ENCODE peak calls at places on chromosomes 4 and X, in four cellular contexts. Y is endothelial cell; P is GM10248; F is CD8-positive, alpha-beta T cell. X is an unnamed sample.

GRCh38 chr4:89823416-89823815 is 13.5 kb downstream of the SNCA start:
- DNase-seq in P (no peak), F (no peak), Y (no peak), X (no peak)

GRCh38 chrX:67338262-67338661 is 205.6 kb upstream of the AR start:
- DNase-seq in F (no peak), P (no peak), Y (no peak), X (no peak)

GRCh38 chr4:133759428-133759827 is 442.2 kb downstream of the PABPC4L start:
- DNase-seq in Y (no peak), F (no peak), P (no peak), X (no peak)

GRCh38 chrX:131762802-131763234 is 218.9 kb downstream of the OR13H1 start:
- DNase-seq in F (no peak), Y (peak; percentile 3), P (peak; percentile 23), X (no peak)

GRCh38 chrX:55709735-55710134 is 7.8 kb upstream of the RRAGB start:
- DNase-seq in P (no peak), F (no peak), Y (no peak), X (no peak)

GRCh38 chr4:16140520-16141249 is 56.9 kb upstream of the PROM1 start:
- DNase-seq in F (no peak), Y (no peak), P (no peak), X (no peak)

GRCh38 chrX:85114776-85115175 is 111.1 kb downstream of the APOOL start:
- DNase-seq in F (no peak), Y (no peak), P (no peak), X (no peak)

GRCh38 chr4:80446664-80447063 is 111.1 kb downstream of the CFAP299 start:
- DNase-seq in P (no peak), Y (no peak), F (no peak), X (no peak)

GRCh38 chrX:71105638-71106037 is 902 bp downstream of the CXorf65 start:
- DNase-seq in Y (no peak), F (no peak), P (no peak), X (no peak)

GRCh38 chr4:101806914-101807313 is 16.4 kb downstream of the BANK1 start:
- DNase-seq in P (peak; percentile 53), Y (no peak), F (no peak), X (no peak)

GRCh38 chr4:138671106-138671505 is 344.5 kb upstream of the NOCT start:
- DNase-seq in P (no peak), F (no peak), Y (no peak), X (no peak)

GRCh38 chr4:123889376-123889945 is 492.9 kb downstream of the SPRY1 start:
- DNase-seq in P (no peak), F (no peak), Y (no peak), X (no peak)

GRCh38 chr4:48058620-48059530 is 42.3 kb downstream of the NIPAL1 start:
- DNase-seq in Y (no peak), P (no peak), F (no peak), X (no peak)

GRCh38 chr4:29326004-29326403 is 1394.2 kb upstream of the PCDH7 start:
- DNase-seq in P (no peak), F (no peak), Y (no peak), X (no peak)

GRCh38 chr4:25307596-25307995 is 5.0 kb upstream of the ZCCHC4 start:
- DNase-seq in F (no peak), P (no peak), Y (no peak), X (no peak)

GRCh38 chr4:101711590-101712255 is 78.8 kb upstream of the BANK1 start:
- DNase-seq in P (no peak), Y (no peak), F (no peak), X (no peak)

GRCh38 chr4:168440442-168441264 is 39.6 kb downstream of the DDX60L start:
- DNase-seq in P (peak; percentile 24), F (no peak), Y (no peak), X (no peak)

GRCh38 chr4:53313510-53313909 is 52.4 kb downstream of the SCFD2 start:
- DNase-seq in P (no peak), F (no peak), Y (peak; percentile 5), X (peak; percentile 11)

GRCh38 chr4:14695411-14695810 is 306.9 kb upstream of the CPEB2 start:
- DNase-seq in Y (no peak), F (no peak), P (no peak), X (no peak)

GRCh38 chr4:118279328-118279727 is 73.5 kb downstream of the PRSS12 start:
- DNase-seq in P (no peak), Y (no peak), F (no peak), X (no peak)

GRCh38 chr4:187380181-187380581 is 615.4 kb upstream of the ZFP42 start:
- DNase-seq in P (no peak), F (no peak), Y (peak; percentile 43), X (no peak)

GRCh38 chrX:31580227-31580626 is 508.4 kb upstream of the FTHL17 start:
- DNase-seq in P (no peak), Y (no peak), F (no peak), X (no peak)

GRCh38 chr4:88533088-88533790 is 9.7 kb upstream of the PYURF start:
- DNase-seq in F (no peak), P (no peak), Y (no peak), X (no peak)

DNA sequence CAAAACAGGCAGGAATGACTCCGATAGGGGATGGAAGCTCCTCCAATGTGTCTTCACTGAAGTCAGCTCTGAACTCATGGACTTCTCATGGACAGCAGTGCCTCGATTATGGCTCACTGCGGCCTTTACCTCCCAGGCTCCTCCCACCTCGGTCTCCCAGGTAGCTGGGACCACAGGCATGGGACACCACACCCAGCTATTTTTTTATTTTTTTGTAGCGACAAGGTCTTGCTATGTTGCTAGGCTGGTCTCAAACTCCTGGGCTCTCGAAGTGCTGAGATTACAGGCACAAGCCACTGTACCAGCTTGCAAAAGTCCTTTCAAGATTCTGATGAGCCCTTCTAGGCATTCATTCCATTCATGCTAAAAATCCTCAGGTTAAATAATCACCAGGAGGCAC is 181.5 kb downstream of the NSUN7 start:
- DNase-seq in Y (no peak), P (no peak), F (no peak), X (no peak)
- TF ChIP-seq CTCF in Y (no peak), P (no peak), F (no peak), X (no peak)

DNA sequence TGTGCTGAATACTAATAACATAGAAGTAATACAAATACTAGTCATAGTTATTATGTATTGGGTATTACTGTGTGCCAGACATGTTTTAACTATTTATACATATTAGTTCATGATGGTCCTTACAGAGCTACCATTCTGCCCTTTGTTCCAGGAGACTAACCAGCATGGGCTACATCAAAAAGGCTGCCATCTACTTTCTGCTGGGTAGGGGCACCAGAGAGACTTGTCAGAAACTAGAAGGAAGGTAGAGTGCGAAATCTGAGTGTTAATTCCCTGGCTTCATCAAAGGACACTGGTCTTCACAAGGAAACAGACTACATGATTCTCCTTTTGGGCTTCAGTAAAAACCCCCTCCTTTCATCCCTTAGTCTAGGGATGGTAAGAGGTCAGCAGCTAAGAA is 347.8 kb downstream of the GBA3 start:
- DNase-seq in F (no peak), Y (no peak), P (no peak), X (no peak)
- TF ChIP-seq CTCF in F (no peak), Y (no peak), P (no peak), X (no peak)

GRCh38 chrX:149493567-149494562 is 11.2 kb downstream of the IDS start:
- DNase-seq in Y (no peak), P (no peak), F (no peak), X (no peak)
- TF ChIP-seq CTCF in Y (no peak), P (no peak), F (no peak), X (no peak)

GRCh38 chrX:51420610-51421009 is 75.8 kb downstream of the NUDT11 start:
- DNase-seq in Y (peak; percentile 35), P (no peak), F (no peak), X (peak; percentile 28)
- TF ChIP-seq CTCF in Y (peak; percentile 62), P (peak; percentile 31), F (peak; percentile 20), X (peak; percentile 77)

GRCh38 chr4:164197556-164197955 is 556.4 kb upstream of the SMIM31 start:
- DNase-seq in F (no peak), Y (no peak), P (no peak), X (no peak)

GRCh38 chr4:164207460-164207859 is 546.5 kb upstream of the SMIM31 start:
- DNase-seq in Y (no peak), F (no peak), P (no peak), X (no peak)

GRCh38 chr4:164204434-164204833 is 549.5 kb upstream of the SMIM31 start:
- DNase-seq in P (no peak), F (no peak), Y (no peak), X (no peak)

GRCh38 chr4:164203476-164203875 is 550.5 kb upstream of the SMIM31 start:
- DNase-seq in P (no peak), F (no peak), Y (no peak), X (no peak)
- TF ChIP-seq CTCF in P (no peak), F (no peak), Y (no peak), X (no peak)

GRCh38 chrX:153635788-153636668 is 11.0 kb upstream of the DUSP9 start:
- DNase-seq in P (peak; percentile 26), Y (peak; percentile 55), F (no peak), X (no peak)
- TF ChIP-seq CTCF in P (peak; percentile 28), Y (no peak), F (no peak), X (peak; percentile 42)

GRCh38 chrX:87299563-87300160 is 217.9 kb upstream of the KLHL4 start:
- DNase-seq in Y (no peak), F (no peak), P (peak; percentile 1), X (no peak)
- TF ChIP-seq CTCF in Y (peak; percentile 54), F (no peak), P (peak; percentile 44), X (peak; percentile 87)